ENCODE peak calls at places on chromosomes 6 and 20, in five cellular contexts. V is GM12891, Y is GM12878, H is K562, D is H1. F is an unnamed sample.

GRCh38 chr20:4006640-4007039 is 8.7 kb downstream of the RNF24 start:
- DNase-seq in H (no peak), D (no peak), V (no peak), Y (no peak), F (no peak)

GRCh38 chr6:81895511-81896185 is 143.2 kb upstream of the TENT5A start:
- DNase-seq in V (no peak), Y (no peak), H (no peak), D (no peak), F (no peak)

GRCh38 chr6:75750925-75751324 is 1.9 kb downstream of the MYO6 start:
- DNase-seq in Y (no peak), V (no peak), D (no peak), H (no peak), F (no peak)

GRCh38 chr6:114167583-114168576 is 174.9 kb downstream of the HS3ST5 start:
- DNase-seq in Y (no peak), H (no peak), V (no peak), D (no peak), F (no peak)

GRCh38 chr6:136784910-136785746 is 7.1 kb downstream of the MAP3K5 start:
- DNase-seq in Y (no peak), D (no peak), H (no peak), V (no peak), F (no peak)

GRCh38 chr20:50372770-50373088 is 137.5 kb upstream of the PTPN1 start:
- DNase-seq in H (peak; percentile 31), Y (no peak), D (no peak), V (no peak), F (no peak)

GRCh38 chr6:70221025-70221714 is 81.7 kb downstream of the COL9A1 start:
- DNase-seq in Y (no peak), V (peak; percentile 2), D (no peak), H (peak; percentile 70), F (peak; percentile 2)

GRCh38 chr6:121548146-121548545 is 112.7 kb downstream of the GJA1 start:
- DNase-seq in Y (no peak), H (no peak), V (no peak), D (no peak), F (no peak)

GRCh38 chr6:27161946-27162603 is 85.4 kb upstream of the PRSS16 start:
- DNase-seq in V (no peak), H (peak; percentile 53), Y (no peak), D (no peak), F (no peak)

GRCh38 chr6:36570264-36570663 is 23.0 kb upstream of the STK38 start:
- DNase-seq in Y (no peak), V (no peak), D (no peak), H (no peak), F (no peak)

GRCh38 chr6:501891-502601 is 110.5 kb downstream of the IRF4 start:
- DNase-seq in Y (no peak), H (no peak), V (no peak), D (no peak), F (peak; percentile 34)

GRCh38 chr6:117568831-117569434 is 33.4 kb downstream of the GOPC start:
- DNase-seq in H (no peak), D (no peak), V (no peak), Y (no peak), F (no peak)

GRCh38 chr20:60579941-60580515 is 621.8 kb downstream of the CDH26 start:
- DNase-seq in V (no peak), H (no peak), Y (no peak), D (no peak), F (no peak)

GRCh38 chr20:24785141-24785924 is 163.7 kb upstream of the CST7 start:
- DNase-seq in D (no peak), Y (no peak), V (no peak), H (no peak), F (no peak)

GRCh38 chr6:134058622-134059366 is 6.4 kb upstream of the SLC2A12 start:
- DNase-seq in V (no peak), H (no peak), Y (no peak), D (no peak), F (no peak)

GRCh38 chr6:46704562-46704961 is 16.9 kb downstream of the TDRD6 start:
- DNase-seq in H (no peak), V (no peak), Y (no peak), D (no peak), F (no peak)

GRCh38 chr6:343960-344815 is 47.4 kb upstream of the IRF4 start:
- DNase-seq in H (no peak), D (no peak), Y (no peak), V (no peak), F (no peak)

GRCh38 chr20:38143646-38144554 is 21.2 kb downstream of the TGM2 start:
- DNase-seq in D (no peak), Y (no peak), V (no peak), H (peak; percentile 58), F (no peak)

GRCh38 chr20:56316483-56316882 is 42.3 kb upstream of the FAM210B start:
- DNase-seq in D (no peak), V (no peak), H (no peak), Y (no peak), F (no peak)

GRCh38 chr6:99608886-99609482 is 2.4 kb downstream of the PRDM13 start:
- DNase-seq in H (no peak), D (no peak), V (no peak), Y (no peak), F (no peak)

GRCh38 chr6:76694779-76695178 is 622.3 kb upstream of the IMPG1 start:
- DNase-seq in D (no peak), V (no peak), H (no peak), Y (no peak), F (no peak)

GRCh38 chr6:136791296-136792065 is 796 bp downstream of the MAP3K5 start:
- DNase-seq in V (no peak), H (peak; percentile 56), D (no peak), Y (peak; percentile 89), F (no peak)

GRCh38 chr6:121670511-121670910 is 235.1 kb downstream of the GJA1 start:
- DNase-seq in H (no peak), V (no peak), Y (no peak), D (no peak), F (no peak)

GRCh38 chr6:158027590-158028285 is 46.1 kb downstream of the SYNJ2 start:
- DNase-seq in Y (no peak), D (no peak), H (no peak), V (no peak), F (no peak)

GRCh38 chr6:12208190-12208589 is 82.0 kb upstream of the EDN1 start:
- DNase-seq in V (no peak), Y (no peak), D (no peak), H (no peak), F (no peak)

GRCh38 chr20:62366370-62367135 is 559 bp downstream of the LAMA5 start:
- DNase-seq in H (peak; percentile 89), V (no peak), Y (no peak), D (peak; percentile 58), F (peak; percentile 59)

GRCh38 chr20:45823949-45824835 is 2.9 kb downstream of the TNNC2 start:
- DNase-seq in V (peak; percentile 56), Y (no peak), H (no peak), D (peak; percentile 53), F (peak; percentile 42)

GRCh38 chr6:109296305-109296915 is 85.9 kb downstream of the CD164 start:
- DNase-seq in Y (no peak), H (no peak), D (no peak), V (no peak), F (no peak)

GRCh38 chr6:122890250-122890649 is 101.2 kb downstream of the SMPDL3A start:
- DNase-seq in D (no peak), Y (no peak), V (no peak), H (no peak), F (no peak)

GRCh38 chr6:107731422-107732319 is 92.4 kb downstream of the SCML4 start:
- DNase-seq in H (no peak), D (no peak), V (no peak), Y (no peak), F (no peak)
- TF ChIP-seq POLR2A in H (no peak), D (no peak), V (no peak), Y (no peak), F (no peak)

GRCh38 chr6:135675862-135676261 is 175.6 kb upstream of the PDE7B start:
- DNase-seq in Y (peak; percentile 4), V (peak; percentile 20), H (peak; percentile 43), D (no peak), F (no peak)
- TF ChIP-seq TAF1 in Y (no peak), V (no peak), H (no peak), D (no peak), F (no peak)

DNA sequence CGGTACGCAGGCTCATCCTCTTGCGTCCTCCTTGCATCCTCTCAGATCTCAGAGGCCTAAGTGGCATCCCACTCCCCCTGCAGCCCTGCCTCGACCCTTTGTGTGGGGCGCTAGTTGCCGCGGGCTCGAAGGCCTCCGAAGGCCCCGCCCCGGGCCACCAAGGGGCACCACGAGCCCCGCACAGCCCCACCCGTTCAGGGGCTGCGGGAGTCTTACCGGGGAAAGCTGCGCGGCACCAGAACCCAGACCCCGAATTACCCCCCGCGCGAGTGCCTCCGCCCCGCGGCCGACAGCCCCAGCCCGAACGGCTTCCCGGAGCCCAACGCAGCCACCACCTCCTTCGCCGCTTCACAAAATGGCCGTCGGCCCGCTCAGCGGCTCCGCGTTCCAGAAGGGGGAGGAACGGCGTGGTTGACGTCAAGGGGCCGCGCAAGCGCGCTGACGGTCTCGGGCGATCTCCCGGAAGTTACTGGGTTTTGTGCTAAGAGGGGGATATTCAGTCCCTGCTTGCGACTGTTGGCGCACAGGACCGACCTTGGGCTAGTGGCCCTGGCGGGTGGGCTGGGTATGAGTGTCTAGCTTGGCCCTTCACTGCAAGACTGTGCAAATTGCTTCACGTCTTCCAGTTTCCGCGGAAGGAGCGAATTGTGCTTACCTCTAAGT is at the start of the genes CPNE1 and RBM12:
- DNase-seq in Y (peak; percentile 79), V (peak; percentile 95), D (peak; percentile 84), H (peak; percentile 95), F (peak; percentile 96)
- TF ChIP-seq POLR2A in Y (peak; percentile 99), V (peak; percentile 96), D (peak; percentile 95), H (peak; percentile 97), F (peak; percentile 92)

GRCh38 chr6:64459411-64459810 is 823.8 kb downstream of the PHF3 start:
- DNase-seq in V (no peak), Y (no peak), H (no peak), D (no peak), F (no peak)
- TF ChIP-seq TAF1 in V (no peak), Y (no peak), H (no peak), D (no peak), F (no peak)

GRCh38 chr6:33411632-33412005 is 805 bp downstream of the PHF1 start:
- DNase-seq in D (no peak), H (no peak), Y (no peak), V (no peak), F (no peak)

GRCh38 chr6:33412140-33413009 is 1.6 kb downstream of the PHF1 start:
- DNase-seq in V (no peak), H (no peak), Y (no peak), D (no peak), F (no peak)

GRCh38 chr6:33410711-33411631 is at the start of gene PHF1:
- DNase-seq in H (peak; percentile 92), Y (no peak), V (peak; percentile 75), D (no peak), F (peak; percentile 80)

GRCh38 chr6:33407132-33407718 is 3.6 kb upstream of the PHF1 start:
- DNase-seq in D (no peak), H (peak; percentile 22), Y (no peak), V (no peak), F (no peak)

GRCh38 chr6:33410050-33410710 is 634 bp upstream of the PHF1 start:
- DNase-seq in D (peak; percentile 89), V (peak; percentile 97), H (peak; percentile 97), Y (peak; percentile 86), F (peak; percentile 99)
- TF ChIP-seq POLR2A in D (no peak), V (no peak), H (peak; percentile 90), Y (peak; percentile 83), F (peak; percentile 57)